ENCODE peak calls at places on chromosome 19, in five cellular contexts. H is IMR-90, E is neuronal stem cell, N is H1, O is mesenchymal stem cell. Y is an unnamed sample.

GRCh38 chr19:31448221-31448657 is 99.0 kb upstream of the TSHZ3 start:
- DNase-seq in H (peak), E (no peak), N (no peak), O (peak), Y (peak)

GRCh38 chr19:47446534-47447469 is 24.9 kb downstream of the SLC8A2 start:
- DNase-seq in H (no peak), E (no peak), N (peak), O (peak), Y (no peak)

GRCh38 chr19:55580628-55581144 is at the start of gene ZNF579:
- DNase-seq in H (peak), E (peak), N (no peak), O (peak), Y (no peak)

GRCh38 chr19:17333611-17334413 is 843 bp downstream of the ANO8 start:
- DNase-seq in H (peak), E (no peak), N (no peak), O (peak), Y (peak)

GRCh38 chr19:31648347-31648746 is 299.1 kb upstream of the TSHZ3 start:
- DNase-seq in H (peak), E (no peak), N (no peak), O (peak), Y (no peak)

GRCh38 chr19:46181386-46181774 is 33.3 kb downstream of the IGFL2 start:
- DNase-seq in H (peak), E (no peak), N (no peak), O (peak), Y (no peak)

GRCh38 chr19:49489601-49490167 is 2.3 kb downstream of the RPL13A start:
- DNase-seq in H (no peak), E (no peak), N (no peak), O (no peak), Y (peak)

GRCh38 chr19:39397360-39398296 is 6.5 kb downstream of the MED29 start:
- DNase-seq in H (peak), E (no peak), N (no peak), O (peak), Y (peak)

GRCh38 chr19:3479177-3479818 is 1.0 kb downstream of the SMIM24 start:
- DNase-seq in H (no peak), E (no peak), N (no peak), O (no peak), Y (no peak)

GRCh38 chr19:36030264-36031148 is 2.2 kb downstream of the CLIP3 start:
- DNase-seq in H (peak), E (no peak), N (no peak), O (no peak), Y (peak)

GRCh38 chr19:11652492-11652891 is 55.2 kb downstream of the ZNF627 start:
- DNase-seq in H (no peak), E (no peak), N (no peak), O (no peak), Y (no peak)

GRCh38 chr19:582497-583197 is 7.0 kb upstream of the HCN2 start:
- DNase-seq in H (peak), E (no peak), N (no peak), O (peak), Y (no peak)

GRCh38 chr19:17318966-17319365 is 9.6 kb downstream of the DDA1 start:
- DNase-seq in H (no peak), E (no peak), N (no peak), O (no peak), Y (peak)

GRCh38 chr19:49408816-49409440 is 14.3 kb downstream of the PTH2 start:
- DNase-seq in H (no peak), E (no peak), N (no peak), O (no peak), Y (no peak)

GRCh38 chr19:51478381-51479285 is at the start of gene CEACAM18:
- DNase-seq in H (no peak), E (no peak), N (no peak), O (no peak), Y (no peak)

GRCh38 chr19:5553892-5554291 is 13.9 kb downstream of the TINCR start:
- DNase-seq in H (no peak), E (no peak), N (no peak), O (no peak), Y (no peak)

GRCh38 chr19:33394006-33394722 is 20.7 kb downstream of the CEBPG start:
- DNase-seq in H (peak), E (no peak), N (no peak), O (peak), Y (peak)

GRCh38 chr19:412356-413355 is 3.7 kb upstream of the C2CD4C start:
- DNase-seq in H (no peak), E (no peak), N (no peak), O (peak), Y (no peak)

GRCh38 chr19:49528211-49528771 is 488 bp downstream of the RCN3 start:
- DNase-seq in H (peak), E (no peak), N (no peak), O (peak), Y (no peak)

GRCh38 chr19:35742121-35742724 is at the start of gene IGFLR1:
- DNase-seq in H (no peak), E (no peak), N (no peak), O (no peak), Y (no peak)

GRCh38 chr19:50908311-50908710 is 2.9 kb downstream of the KLK4 start:
- DNase-seq in H (no peak), E (no peak), N (no peak), O (no peak), Y (no peak)

GRCh38 chr19:10113592-10113963 is 2.1 kb downstream of the P2RY11 start:
- DNase-seq in H (no peak), E (no peak), N (no peak), O (no peak), Y (no peak)

GRCh38 chr19:17409990-17410389 is 4.6 kb upstream of the BST2 start:
- DNase-seq in H (no peak), E (no peak), N (no peak), O (no peak), Y (no peak)

DNA sequence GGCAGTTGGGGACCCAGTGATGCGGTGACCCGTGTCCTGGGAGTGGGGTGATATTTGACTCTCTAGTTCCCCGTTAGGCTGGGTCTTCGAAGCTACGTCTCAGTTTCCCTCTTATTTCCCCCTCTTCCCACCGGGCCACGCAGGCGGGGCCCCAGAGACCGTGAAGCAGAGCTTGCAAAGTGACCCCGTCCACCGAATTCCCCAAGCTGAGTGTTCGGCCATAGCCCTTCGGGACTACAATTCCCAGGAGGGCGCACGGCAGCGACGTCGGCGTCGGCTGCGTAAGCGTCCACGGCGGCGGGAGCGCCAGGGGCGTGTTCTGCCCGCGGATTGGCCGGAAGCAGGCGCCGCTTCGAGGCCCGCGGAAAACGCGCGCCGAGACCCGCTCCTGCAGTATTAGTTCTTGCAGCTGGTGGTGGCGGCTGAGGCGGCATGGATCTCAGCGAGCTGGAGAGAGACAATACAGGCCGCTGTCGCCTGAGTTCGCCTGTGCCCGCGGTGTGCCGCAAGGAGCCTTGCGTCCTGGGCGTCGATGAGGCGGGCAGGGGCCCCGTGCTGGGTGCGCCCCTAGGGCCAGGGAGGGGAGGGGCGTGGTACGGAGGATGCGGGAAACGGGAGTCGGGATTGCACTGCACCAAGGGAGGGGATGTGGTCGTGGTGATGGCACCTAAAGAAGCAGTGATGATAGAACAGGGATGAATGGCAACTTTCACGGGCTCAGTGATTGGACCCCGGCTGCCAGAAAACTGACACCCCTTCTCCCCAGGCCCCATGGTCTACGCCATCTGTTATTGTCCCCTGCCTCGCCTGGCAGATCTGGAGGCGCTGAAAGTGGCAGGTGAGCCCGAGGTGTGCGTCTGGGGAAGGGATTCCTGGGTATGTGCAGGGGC is at the start of gene RNASEH2A:
- DNase-seq in H (peak), E (peak), N (no peak), O (peak), Y (peak)
- H3K14ac ChIP-seq in H (peak), E (peak), N (no peak), O (no peak), Y (peak)

GRCh38 chr19:21789761-21790160 is 22.4 kb upstream of the ZNF100 start:
- DNase-seq in H (no peak), E (no peak), N (no peak), O (no peak), Y (no peak)
- H3K4me3 ChIP-seq in H (no peak), E (no peak), N (no peak), O (no peak), Y (no peak)

DNA sequence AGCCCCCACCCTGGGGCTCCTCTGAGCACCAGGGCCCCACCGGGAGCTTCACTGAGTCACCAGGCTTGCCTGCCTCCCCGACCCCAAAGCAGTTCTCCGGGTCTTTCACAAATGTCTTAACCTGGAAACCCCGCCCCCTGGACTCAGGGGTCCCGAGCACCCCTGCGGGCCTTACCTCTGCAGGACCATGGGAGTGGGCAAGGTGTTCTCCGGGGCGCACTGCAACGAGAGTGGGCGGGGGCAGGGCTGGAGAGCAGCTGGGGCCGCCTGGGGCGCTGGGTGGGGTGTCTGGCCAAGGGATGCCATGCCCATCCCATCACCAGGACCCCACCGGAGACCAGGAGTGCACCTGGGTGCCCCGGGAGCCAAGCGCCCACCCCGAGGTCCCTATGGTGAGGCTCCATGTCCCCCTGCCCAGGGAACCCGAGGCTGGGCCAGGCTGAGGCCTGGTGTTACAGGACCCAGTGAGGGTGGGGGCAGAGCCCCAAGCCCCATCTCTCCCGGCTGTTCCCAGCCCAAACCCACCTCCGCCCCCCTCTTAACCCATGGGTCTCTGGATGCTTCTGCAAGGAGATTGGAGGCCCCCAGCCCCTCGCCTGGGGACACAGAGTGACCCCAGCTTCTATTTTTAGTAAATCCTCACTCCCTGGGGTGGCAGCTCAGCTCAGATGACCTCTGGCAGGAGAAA is 10.9 kb downstream of the MKNK2 start:
- DNase-seq in H (no peak), E (no peak), N (no peak), O (no peak), Y (no peak)
- H3K14ac ChIP-seq in H (no peak), E (no peak), N (no peak), O (no peak), Y (no peak)

GRCh38 chr19:20607943-20608342 is 42.4 kb upstream of the ZNF737 start:
- DNase-seq in H (no peak), E (no peak), N (no peak), O (no peak), Y (no peak)

GRCh38 chr19:20611866-20612265 is 46.3 kb upstream of the ZNF737 start:
- DNase-seq in H (no peak), E (no peak), N (no peak), O (no peak), Y (no peak)

GRCh38 chr19:20616071-20616470 is 45.3 kb downstream of the ZNF626 start:
- DNase-seq in H (no peak), E (no peak), N (no peak), O (no peak), Y (no peak)

DNA sequence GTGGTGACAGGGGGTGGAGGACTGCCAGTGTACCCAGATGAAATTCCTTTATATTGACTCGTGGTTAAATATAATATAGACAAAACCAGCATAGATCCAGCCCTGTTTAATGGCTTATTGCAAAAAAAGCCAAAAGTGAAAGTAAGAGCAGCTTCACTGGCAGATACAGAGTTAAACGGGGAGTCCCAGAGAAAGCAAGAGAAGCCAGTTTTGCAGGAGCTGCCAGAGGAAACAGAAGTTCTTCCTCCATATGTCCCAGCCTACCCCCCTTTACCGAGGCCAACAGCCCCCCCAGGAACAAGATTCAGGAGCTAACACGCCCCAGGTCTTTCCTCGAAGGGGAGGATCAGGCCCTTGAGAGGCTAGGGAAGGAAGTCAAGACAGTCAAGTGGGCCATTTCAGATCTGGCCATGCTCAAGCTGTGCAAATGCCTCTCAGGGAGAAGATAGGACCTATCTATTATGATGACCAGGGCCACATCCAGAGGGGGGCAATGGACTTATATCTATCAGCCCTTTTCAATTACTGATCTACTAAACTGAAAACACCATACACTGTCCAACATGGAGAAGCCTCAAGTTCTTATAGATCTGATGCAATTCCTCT is 47.2 kb upstream of the ZNF737 start:
- DNase-seq in H (no peak), E (no peak), N (no peak), O (no peak), Y (no peak)
- H3K4me3 ChIP-seq in H (no peak), E (no peak), N (no peak), O (peak), Y (no peak)

Y was measured in trophoblast cell.